ENCODE peak calls at places on chromosomes 7 and 10, in six cellular contexts. J is EL, L is GM20000, Y is T-helper 2 cell, M is cardiac muscle cell, D is spleen. K is an unnamed sample.

GRCh38 chr10:70761031-70761601 is 24.1 kb downstream of the TBATA start:
- DNase-seq in J (peak; percentile 15), L (no peak), Y (no peak), M (peak; percentile 54), D (peak; percentile 67), K (no peak)

GRCh38 chr7:2242541-2243482 is 786 bp downstream of the NUDT1 start:
- DNase-seq in J (peak; percentile 50), L (no peak), Y (no peak), M (no peak), D (no peak), K (no peak)

GRCh38 chr10:93074137-93074596 is 474 bp downstream of the CYP26A1 start:
- DNase-seq in J (peak; percentile 44), L (no peak), Y (no peak), M (no peak), D (no peak), K (no peak)

GRCh38 chr7:35993663-35994622 is 159.1 kb upstream of the EEPD1 start:
- DNase-seq in J (peak; percentile 11), L (no peak), Y (no peak), M (peak; percentile 42), D (no peak), K (no peak)

GRCh38 chr10:62373995-62374861 is at the start of gene ZNF365:
- DNase-seq in J (peak; percentile 69), L (peak; percentile 38), Y (peak; percentile 42), M (peak; percentile 54), D (peak; percentile 79), K (peak; percentile 12)

GRCh38 chr7:24907311-24907886 is 72.6 kb downstream of the OSBPL3 start:
- DNase-seq in J (peak; percentile 74), L (no peak), Y (no peak), M (peak; percentile 52), D (no peak), K (peak; percentile 23)

GRCh38 chr7:65325793-65326432 is 47.7 kb upstream of the ZNF92 start:
- DNase-seq in J (peak; percentile 2), L (no peak), Y (no peak), M (no peak), D (no peak), K (no peak)

GRCh38 chr10:79374312-79375191 is 27.3 kb downstream of the PPIF start:
- DNase-seq in J (peak; percentile 75), L (peak; percentile 85), Y (peak; percentile 52), M (peak; percentile 78), D (peak; percentile 93), K (peak; percentile 67)

GRCh38 chr7:81361769-81362168 is 408.1 kb downstream of the HGF start:
- DNase-seq in J (no peak), L (no peak), Y (no peak), M (peak; percentile 12), D (no peak), K (no peak)

GRCh38 chr7:102925962-102926825 is 13.4 kb downstream of the LRRC17 start:
- DNase-seq in J (peak; percentile 33), L (no peak), Y (no peak), M (no peak), D (no peak), K (no peak)

GRCh38 chr10:31148955-31149354 is 117.3 kb upstream of the ZNF438 start:
- DNase-seq in J (peak; percentile 35), L (no peak), Y (no peak), M (peak; percentile 38), D (no peak), K (no peak)

GRCh38 chr10:52451817-52452216 is 137.7 kb downstream of the DKK1 start:
- DNase-seq in J (peak; percentile 94), L (no peak), Y (no peak), M (peak; percentile 33), D (no peak), K (no peak)

GRCh38 chr10:26781797-26782196 is 79.0 kb downstream of the ABI1 start:
- DNase-seq in J (peak; percentile 34), L (no peak), Y (no peak), M (no peak), D (no peak), K (no peak)

GRCh38 chr7:127154101-127154500 is 98.6 kb downstream of the GRM8 start:
- DNase-seq in J (no peak), L (no peak), Y (no peak), M (no peak), D (no peak), K (no peak)

GRCh38 chr10:91883549-91884542 is 25.4 kb downstream of the FGFBP3 start:
- DNase-seq in J (peak; percentile 38), L (no peak), Y (no peak), M (peak; percentile 82), D (no peak), K (no peak)

GRCh38 chr7:158018971-158019645 is 568.5 kb downstream of the PTPRN2 start:
- DNase-seq in J (no peak), L (no peak), Y (no peak), M (no peak), D (peak; percentile 61), K (no peak)

GRCh38 chr10:1170867-1171180 is 114.6 kb downstream of the WDR37 start:
- DNase-seq in J (no peak), L (no peak), Y (no peak), M (no peak), D (peak; percentile 41), K (no peak)

GRCh38 chr10:73054286-73054685 is 42.4 kb downstream of the P4HA1 start:
- DNase-seq in J (no peak), L (peak; percentile 8), Y (no peak), M (no peak), D (no peak), K (no peak)

K was measured in CD4-positive, alpha-beta T cell.